ENCODE peak calls at places on chromosomes 11 and 22, in five cellular contexts. One of them, this sample, is unnamed.

GRCh38 chr11:70397983-70398833 is at the start of gene CTTN:
- DNase-seq in fibroblast of lung: peak; percentile 84
- DNase-seq in AG09319: peak; percentile 63
- DNase-seq in neural crest cell: peak; percentile 86
- DNase-seq in stimulated activated CD4-positive, alpha-beta T cell treated with anti-CD3 and anti-CD28 coated beads, Interleukin-4, amount 100 ng/mL, for 4 hours: peak; percentile 61
- DNase-seq in this sample: peak; percentile 74

GRCh38 chr11:70080763-70081162 is 2.6 kb downstream of the ANO1 start:
- DNase-seq in fibroblast of lung: no peak
- DNase-seq in AG09319: no peak
- DNase-seq in neural crest cell: no peak
- DNase-seq in stimulated activated CD4-positive, alpha-beta T cell treated with anti-CD3 and anti-CD28 coated beads, Interleukin-4, amount 100 ng/mL, for 4 hours: no peak
- DNase-seq in this sample: no peak

GRCh38 chr11:46279393-46280099 is 2.1 kb downstream of the CREB3L1 start:
- DNase-seq in fibroblast of lung: peak; percentile 80
- DNase-seq in AG09319: no peak
- DNase-seq in neural crest cell: no peak
- DNase-seq in stimulated activated CD4-positive, alpha-beta T cell treated with anti-CD3 and anti-CD28 coated beads, Interleukin-4, amount 100 ng/mL, for 4 hours: no peak
- DNase-seq in this sample: no peak

GRCh38 chr22:49884503-49885260 is 31.0 kb downstream of the ZBED4 start:
- DNase-seq in fibroblast of lung: no peak
- DNase-seq in AG09319: no peak
- DNase-seq in neural crest cell: no peak
- DNase-seq in stimulated activated CD4-positive, alpha-beta T cell treated with anti-CD3 and anti-CD28 coated beads, Interleukin-4, amount 100 ng/mL, for 4 hours: no peak
- DNase-seq in this sample: no peak

GRCh38 chr11:108870373-108871020 is 205.6 kb downstream of the DDX10 start:
- DNase-seq in fibroblast of lung: peak; percentile 60
- DNase-seq in AG09319: peak; percentile 22
- DNase-seq in neural crest cell: no peak
- DNase-seq in stimulated activated CD4-positive, alpha-beta T cell treated with anti-CD3 and anti-CD28 coated beads, Interleukin-4, amount 100 ng/mL, for 4 hours: no peak
- DNase-seq in this sample: no peak

GRCh38 chr11:122115520-122116343 is at the start of gene BLID:
- DNase-seq in fibroblast of lung: peak; percentile 44
- DNase-seq in AG09319: no peak
- DNase-seq in neural crest cell: peak; percentile 47
- DNase-seq in stimulated activated CD4-positive, alpha-beta T cell treated with anti-CD3 and anti-CD28 coated beads, Interleukin-4, amount 100 ng/mL, for 4 hours: no peak
- DNase-seq in this sample: no peak

GRCh38 chr11:30879322-30880020 is 293.3 kb upstream of the MPPED2 start:
- DNase-seq in fibroblast of lung: peak; percentile 21
- DNase-seq in AG09319: no peak
- DNase-seq in neural crest cell: no peak
- DNase-seq in stimulated activated CD4-positive, alpha-beta T cell treated with anti-CD3 and anti-CD28 coated beads, Interleukin-4, amount 100 ng/mL, for 4 hours: no peak
- DNase-seq in this sample: no peak

GRCh38 chr11:12157241-12157661 is 46.9 kb downstream of the MICAL2 start:
- DNase-seq in fibroblast of lung: peak; percentile 94
- DNase-seq in AG09319: no peak
- DNase-seq in neural crest cell: no peak
- DNase-seq in stimulated activated CD4-positive, alpha-beta T cell treated with anti-CD3 and anti-CD28 coated beads, Interleukin-4, amount 100 ng/mL, for 4 hours: no peak
- DNase-seq in this sample: no peak

GRCh38 chr22:45804319-45804985 is 132.8 kb downstream of the ATXN10 start:
- DNase-seq in fibroblast of lung: no peak
- DNase-seq in AG09319: no peak
- DNase-seq in neural crest cell: no peak
- DNase-seq in stimulated activated CD4-positive, alpha-beta T cell treated with anti-CD3 and anti-CD28 coated beads, Interleukin-4, amount 100 ng/mL, for 4 hours: no peak
- DNase-seq in this sample: no peak